ENCODE peak calls at places on chromosomes 16 and 17, in seven cellular contexts. B is RCC 7860; M is NCI-H345; W is caudate nucleus; E is activated CD4-positive, alpha-beta T cell treated with anti-CD3 and anti-CD28 coated beads for 48 hours; X is stimulated activated CD4-positive, alpha-beta T cell treated with anti-CD3 and anti-CD28 coated beads, Interleukin-1b, Interleukin-23, amount 100 ng/mL, for 1 hour; G is NCI-H1436. A is an unnamed sample.

GRCh38 chr17:48577330-48577945 is 712 bp downstream of the HOXB4 start:
- DNase-seq in W (no peak), B (no peak), E (no peak), X (no peak), M (no peak), G (no peak), A (no peak)

GRCh38 chr17:9226794-9227135 is 205.5 kb downstream of the NTN1 start:
- DNase-seq in W (no peak), X (no peak), B (no peak), E (peak; percentile 46), G (no peak), M (no peak), A (no peak)

GRCh38 chr17:31802502-31802901 is 56.5 kb downstream of the COPRS start:
- DNase-seq in W (no peak), E (peak; percentile 5), B (no peak), M (no peak), X (no peak), G (no peak), A (no peak)

GRCh38 chr17:67349420-67349819 is 17.0 kb downstream of the PSMD12 start:
- DNase-seq in M (no peak), G (no peak), B (no peak), E (no peak), W (no peak), X (no peak), A (no peak)

GRCh38 chr17:19986941-19987714 is 9.5 kb upstream of the AKAP10 start:
- DNase-seq in X (no peak), W (no peak), G (no peak), M (no peak), B (no peak), E (no peak), A (no peak)

GRCh38 chr16:87543436-87544191 is 50.8 kb upstream of the ZCCHC14 start:
- DNase-seq in B (no peak), M (no peak), X (no peak), G (no peak), W (no peak), E (peak; percentile 27), A (no peak)

GRCh38 chr17:44235583-44235936 is 16.1 kb upstream of the UBTF start:
- DNase-seq in B (peak; percentile 97), G (no peak), E (no peak), X (no peak), W (no peak), M (no peak), A (no peak)

GRCh38 chr16:66845791-66846221 is 1.6 kb downstream of the CA7 start:
- DNase-seq in W (no peak), X (no peak), E (no peak), M (peak; percentile 9), B (no peak), G (peak; percentile 78), A (no peak)

GRCh38 chr16:79169239-79169638 is 431.3 kb downstream of the MAF start:
- DNase-seq in E (peak; percentile 29), X (no peak), M (no peak), G (no peak), W (no peak), B (peak; percentile 79), A (no peak)

GRCh38 chr16:56793504-56793903 is 63.6 kb downstream of the NUP93 start:
- DNase-seq in X (no peak), W (no peak), G (no peak), B (peak; percentile 28), E (no peak), M (no peak), A (no peak)

GRCh38 chr17:40561294-40561870 is 3.9 kb downstream of the CCR7 start:
- DNase-seq in G (no peak), M (no peak), B (no peak), E (no peak), X (no peak), W (no peak), A (no peak)

GRCh38 chr17:8046929-8047768 is 8.3 kb downstream of the ALOX15B start:
- DNase-seq in W (no peak), B (no peak), M (no peak), E (no peak), X (no peak), G (no peak), A (peak; percentile 52)

GRCh38 chr17:68640601-68641000 is 39.4 kb upstream of the FAM20A start:
- DNase-seq in M (no peak), G (no peak), X (no peak), E (no peak), B (no peak), W (no peak), A (no peak)

GRCh38 chr16:88558457-88559442 is 11.5 kb upstream of the ZC3H18 start:
- DNase-seq in M (peak; percentile 37), X (no peak), G (peak; percentile 17), W (no peak), B (peak; percentile 35), E (no peak), A (no peak)

GRCh38 chr17:82412535-82413520 is 5.3 kb upstream of the HEXD start:
- DNase-seq in G (no peak), E (no peak), X (no peak), M (peak; percentile 66), B (no peak), W (no peak), A (no peak)

GRCh38 chr16:12250578-12250977 is 274.0 kb downstream of the SNX29 start:
- DNase-seq in B (no peak), M (no peak), E (no peak), X (no peak), W (no peak), G (no peak), A (no peak)

GRCh38 chr17:77408284-77408683 is 267.5 kb downstream of the SEC14L1 start:
- DNase-seq in X (no peak), G (no peak), E (no peak), M (no peak), W (no peak), B (no peak), A (no peak)

GRCh38 chr17:65557349-65558310 is 3.8 kb downstream of the AXIN2 start:
- DNase-seq in E (peak; percentile 28), B (peak; percentile 86), G (no peak), M (no peak), X (no peak), W (no peak), A (no peak)

GRCh38 chr16:74951676-74952075 is 33.2 kb downstream of the WDR59 start:
- DNase-seq in E (no peak), W (no peak), B (no peak), G (no peak), X (no peak), M (no peak), A (no peak)

GRCh38 chr17:2967515-2967914 is 95.9 kb downstream of the OR1D5 start:
- DNase-seq in X (no peak), B (no peak), M (no peak), G (no peak), E (no peak), W (no peak), A (no peak)

GRCh38 chr17:80743181-80743771 is 198.6 kb downstream of the RPTOR start:
- DNase-seq in W (no peak), G (no peak), B (no peak), M (no peak), E (peak; percentile 73), X (no peak), A (peak; percentile 76)

GRCh38 chr17:36482611-36483504 is 3.6 kb upstream of the ZNHIT3 start:
- DNase-seq in E (peak; percentile 90), W (no peak), B (peak; percentile 13), X (peak; percentile 81), G (peak; percentile 76), M (peak; percentile 81), A (peak; percentile 98)

GRCh38 chr17:33521784-33522183 is 228.7 kb upstream of the ASIC2 start:
- DNase-seq in G (no peak), W (no peak), B (no peak), E (peak; percentile 4), M (peak; percentile 13), X (no peak), A (peak; percentile 71)

GRCh38 chr17:28643979-28644781 is 778 bp downstream of the BLTP2 start:
- DNase-seq in B (peak; percentile 29), X (no peak), E (peak; percentile 47), W (no peak), G (peak; percentile 16), M (peak; percentile 35), A (no peak)

GRCh38 chr16:78210305-78210704 is 110.9 kb downstream of the WWOX start:
- DNase-seq in G (no peak), E (no peak), W (no peak), B (peak; percentile 38), X (no peak), M (no peak), A (no peak)

GRCh38 chr16:46673320-46674013 is 15.5 kb downstream of the VPS35 start:
- DNase-seq in W (no peak), X (no peak), E (peak; percentile 56), M (peak; percentile 23), B (peak; percentile 47), G (peak; percentile 47), A (peak; percentile 54)

GRCh38 chr17:80633197-80633596 is 88.6 kb downstream of the RPTOR start:
- DNase-seq in B (no peak), M (peak; percentile 42), W (no peak), E (no peak), X (no peak), G (no peak), A (no peak)